ENCODE peak calls at places on chromosomes 11 and 22, in four cellular contexts. R is IMR-90, K is heart left ventricle, C is gastrocnemius medialis. Y is an unnamed sample.

GRCh38 chr11:58575377-58576020 is at the start of gene LPXN:
- DNase-seq in K (no peak), R (peak), C (no peak), Y (no peak)

GRCh38 chr22:37965940-37966664 is 12.6 kb downstream of the POLR2F start:
- DNase-seq in K (no peak), C (no peak), R (peak), Y (no peak)

GRCh38 chr11:128848815-128849455 is 18.2 kb downstream of the KCNJ1 start:
- DNase-seq in K (peak), C (no peak), R (peak), Y (no peak)

GRCh38 chr11:123973816-123974215 is 3.8 kb downstream of the OR10S1 start:
- DNase-seq in K (no peak), R (peak), C (no peak), Y (no peak)

GRCh38 chr11:36565033-36565610 is 2.7 kb upstream of the RAG1 start:
- DNase-seq in K (no peak), C (no peak), R (no peak), Y (no peak)

GRCh38 chr11:14202263-14203173 is 156.5 kb downstream of the RRAS2 start:
- DNase-seq in K (no peak), C (no peak), R (no peak), Y (no peak)

GRCh38 chr22:36734171-36735058 is 30.9 kb upstream of the CACNG2 start:
- DNase-seq in R (peak), C (no peak), K (no peak), Y (no peak)

GRCh38 chr22:35587447-35587870 is 29.7 kb downstream of the MB start:
- DNase-seq in K (peak), C (peak), R (no peak), Y (no peak)

GRCh38 chr11:45301537-45302246 is 15.6 kb upstream of the SYT13 start:
- DNase-seq in K (no peak), C (no peak), R (no peak), Y (no peak)

GRCh38 chr11:31236052-31236652 is 133.4 kb downstream of the DCDC1 start:
- DNase-seq in K (no peak), R (no peak), C (no peak), Y (no peak)

GRCh38 chr11:123594188-123594901 is 60.1 kb downstream of the SCN3B start:
- DNase-seq in C (no peak), R (peak), K (no peak), Y (no peak)

GRCh38 chr22:37023743-37024338 is 4.3 kb downstream of the MPST start:
- DNase-seq in R (no peak), C (no peak), K (no peak), Y (no peak)

GRCh38 chr11:122763108-122763507 is 75.2 kb upstream of the CRTAM start:
- DNase-seq in K (no peak), C (no peak), R (no peak), Y (no peak)

GRCh38 chr11:28228196-28228595 is 120.0 kb downstream of the METTL15 start:
- DNase-seq in C (no peak), K (no peak), R (peak), Y (no peak)

GRCh38 chr11:32385998-32386397 is 49.3 kb downstream of the WT1 start:
- DNase-seq in C (no peak), R (peak), K (no peak), Y (peak)

GRCh38 chr11:101914349-101914736 is 467 bp upstream of the CEP126 start:
- DNase-seq in C (no peak), K (no peak), R (peak), Y (peak)
- TF ChIP-seq POLR2A in C (no peak), K (no peak), R (no peak), Y (no peak)

GRCh38 chr11:35082322-35083180 is 56.4 kb upstream of the CD44 start:
- DNase-seq in K (peak), C (peak), R (peak), Y (no peak)
- TF ChIP-seq POLR2A in K (no peak), C (no peak), R (peak), Y (no peak)

DNA sequence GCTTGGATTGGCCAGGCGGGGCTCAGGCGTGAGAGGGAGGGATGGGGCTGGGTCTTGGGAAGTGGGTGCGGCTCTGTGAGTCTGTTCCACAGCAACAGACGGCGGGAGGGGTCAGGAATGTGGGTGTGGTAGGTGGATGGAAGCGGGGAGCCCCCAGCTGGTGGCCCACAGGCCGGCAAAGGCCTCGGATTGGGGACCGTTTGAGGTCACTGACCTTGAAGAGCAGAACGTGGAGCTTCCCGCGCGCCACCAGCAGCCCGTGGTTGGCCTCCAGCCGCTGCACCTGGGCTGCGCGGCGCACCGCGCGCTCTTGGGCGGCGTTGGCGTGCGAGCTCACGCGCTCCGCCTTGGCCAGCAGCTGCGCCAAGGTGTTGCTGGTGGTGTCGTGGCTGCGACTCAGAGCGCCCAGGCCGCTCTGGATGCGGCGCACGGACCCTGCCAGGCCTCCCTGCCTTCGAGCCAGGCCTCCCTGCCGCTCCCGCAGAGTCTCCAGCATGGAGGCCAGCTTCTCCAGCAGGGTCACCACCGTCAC is 356 bp downstream of the CAVIN3 start:
- DNase-seq in K (peak), C (peak), R (peak), Y (peak)
- TF ChIP-seq POLR2A in K (no peak), C (peak), R (no peak), Y (no peak)

GRCh38 chr22:50307891-50308596 is 598 bp upstream of the PLXNB2 start:
- DNase-seq in C (no peak), R (no peak), K (no peak), Y (peak)

GRCh38 chr22:50308597-50308935 is 1.1 kb upstream of the PLXNB2 start:
- DNase-seq in C (peak), R (peak), K (peak), Y (peak)

GRCh38 chr22:50305393-50305657 is 2.1 kb downstream of the PLXNB2 start:
- DNase-seq in R (no peak), C (no peak), K (no peak), Y (no peak)

GRCh38 chr22:50305658-50306566 is 1.5 kb downstream of the PLXNB2 start:
- DNase-seq in K (peak), C (peak), R (peak), Y (peak)

GRCh38 chr22:50306753-50307749 is at the start of gene PLXNB2:
- DNase-seq in K (peak), R (peak), C (no peak), Y (peak)
- TF ChIP-seq POLR2A in K (no peak), R (peak), C (peak), Y (peak)